ENCODE peak calls at places on chromosome 16, in seven cellular contexts. One of them, this sample, is unnamed.

GRCh38 chr16:86019446-86020047 is 120.6 kb downstream of the IRF8 start:
- DNase-seq in cardiac muscle cell: peak; percentile 54
- DNase-seq in stimulated activated CD8-positive, alpha-beta memory T cell treated with anti-CD3 and anti-CD28 coated beads, Interleukin-15, amount 100 ng/mL, for 24 hours: no peak
- DNase-seq in RCC 7860: no peak
- DNase-seq in neural crest cell: no peak
- DNase-seq in M059J: no peak
- DNase-seq in heart right ventricle: no peak
- DNase-seq in this sample: peak; percentile 49

GRCh38 chr16:61128545-61129323 is 907.5 kb downstream of the CDH8 start:
- DNase-seq in stimulated activated CD8-positive, alpha-beta memory T cell treated with anti-CD3 and anti-CD28 coated beads, Interleukin-15, amount 100 ng/mL, for 24 hours: no peak
- DNase-seq in heart right ventricle: peak; percentile 8
- DNase-seq in M059J: no peak
- DNase-seq in RCC 7860: no peak
- DNase-seq in cardiac muscle cell: no peak
- DNase-seq in neural crest cell: no peak
- DNase-seq in this sample: no peak

GRCh38 chr16:75477680-75478473 is 13.4 kb upstream of the TMEM170A start:
- DNase-seq in neural crest cell: no peak
- DNase-seq in cardiac muscle cell: no peak
- DNase-seq in RCC 7860: no peak
- DNase-seq in stimulated activated CD8-positive, alpha-beta memory T cell treated with anti-CD3 and anti-CD28 coated beads, Interleukin-15, amount 100 ng/mL, for 24 hours: no peak
- DNase-seq in heart right ventricle: no peak
- DNase-seq in M059J: peak; percentile 43
- DNase-seq in this sample: no peak

GRCh38 chr16:606656-607307 is 16.9 kb downstream of the RAB40C start:
- DNase-seq in cardiac muscle cell: no peak
- DNase-seq in stimulated activated CD8-positive, alpha-beta memory T cell treated with anti-CD3 and anti-CD28 coated beads, Interleukin-15, amount 100 ng/mL, for 24 hours: no peak
- DNase-seq in neural crest cell: no peak
- DNase-seq in M059J: no peak
- DNase-seq in heart right ventricle: no peak
- DNase-seq in RCC 7860: no peak
- DNase-seq in this sample: no peak

GRCh38 chr16:70433456-70434103 is 5.3 kb downstream of the ST3GAL2 start:
- DNase-seq in neural crest cell: no peak
- DNase-seq in cardiac muscle cell: no peak
- DNase-seq in M059J: peak; percentile 86
- DNase-seq in heart right ventricle: peak; percentile 54
- DNase-seq in RCC 7860: peak; percentile 65
- DNase-seq in stimulated activated CD8-positive, alpha-beta memory T cell treated with anti-CD3 and anti-CD28 coated beads, Interleukin-15, amount 100 ng/mL, for 24 hours: no peak
- DNase-seq in this sample: no peak

GRCh38 chr16:79845006-79845733 is 244.6 kb upstream of the MAF start:
- DNase-seq in cardiac muscle cell: no peak
- DNase-seq in RCC 7860: no peak
- DNase-seq in stimulated activated CD8-positive, alpha-beta memory T cell treated with anti-CD3 and anti-CD28 coated beads, Interleukin-15, amount 100 ng/mL, for 24 hours: no peak
- DNase-seq in heart right ventricle: no peak
- DNase-seq in M059J: no peak
- DNase-seq in neural crest cell: no peak
- DNase-seq in this sample: no peak

GRCh38 chr16:14618566-14618965 is 11.5 kb downstream of the PARN start:
- DNase-seq in stimulated activated CD8-positive, alpha-beta memory T cell treated with anti-CD3 and anti-CD28 coated beads, Interleukin-15, amount 100 ng/mL, for 24 hours: no peak
- DNase-seq in neural crest cell: no peak
- DNase-seq in heart right ventricle: no peak
- DNase-seq in cardiac muscle cell: no peak
- DNase-seq in RCC 7860: no peak
- DNase-seq in M059J: no peak
- DNase-seq in this sample: no peak

GRCh38 chr16:89038221-89038721 is 55.4 kb upstream of the ACSF3 start:
- DNase-seq in RCC 7860: no peak
- DNase-seq in M059J: no peak
- DNase-seq in stimulated activated CD8-positive, alpha-beta memory T cell treated with anti-CD3 and anti-CD28 coated beads, Interleukin-15, amount 100 ng/mL, for 24 hours: no peak
- DNase-seq in cardiac muscle cell: no peak
- DNase-seq in neural crest cell: no peak
- DNase-seq in heart right ventricle: peak; percentile 5
- DNase-seq in this sample: peak; percentile 1

GRCh38 chr16:53282975-53283946 is 151.0 kb upstream of the RBL2 start:
- DNase-seq in cardiac muscle cell: peak; percentile 10
- DNase-seq in heart right ventricle: no peak
- DNase-seq in RCC 7860: no peak
- DNase-seq in neural crest cell: no peak
- DNase-seq in M059J: peak; percentile 55
- DNase-seq in stimulated activated CD8-positive, alpha-beta memory T cell treated with anti-CD3 and anti-CD28 coated beads, Interleukin-15, amount 100 ng/mL, for 24 hours: no peak
- DNase-seq in this sample: no peak

GRCh38 chr16:86993426-86994110 is 323.6 kb downstream of the C16orf95 start:
- DNase-seq in M059J: no peak
- DNase-seq in cardiac muscle cell: no peak
- DNase-seq in RCC 7860: no peak
- DNase-seq in heart right ventricle: no peak
- DNase-seq in stimulated activated CD8-positive, alpha-beta memory T cell treated with anti-CD3 and anti-CD28 coated beads, Interleukin-15, amount 100 ng/mL, for 24 hours: no peak
- DNase-seq in neural crest cell: no peak
- DNase-seq in this sample: no peak

GRCh38 chr16:89042711-89043551 is 50.7 kb upstream of the ACSF3 start:
- DNase-seq in M059J: no peak
- DNase-seq in RCC 7860: no peak
- DNase-seq in heart right ventricle: peak; percentile 3
- DNase-seq in stimulated activated CD8-positive, alpha-beta memory T cell treated with anti-CD3 and anti-CD28 coated beads, Interleukin-15, amount 100 ng/mL, for 24 hours: no peak
- DNase-seq in cardiac muscle cell: no peak
- DNase-seq in neural crest cell: no peak
- DNase-seq in this sample: peak; percentile 1

GRCh38 chr16:77589071-77589755 is 133.1 kb upstream of the NUDT7 start:
- DNase-seq in stimulated activated CD8-positive, alpha-beta memory T cell treated with anti-CD3 and anti-CD28 coated beads, Interleukin-15, amount 100 ng/mL, for 24 hours: no peak
- DNase-seq in cardiac muscle cell: no peak
- DNase-seq in M059J: peak; percentile 51
- DNase-seq in neural crest cell: no peak
- DNase-seq in RCC 7860: no peak
- DNase-seq in heart right ventricle: no peak
- DNase-seq in this sample: no peak

GRCh38 chr16:22358000-22358399 is 16.4 kb downstream of the CDR2 start:
- DNase-seq in stimulated activated CD8-positive, alpha-beta memory T cell treated with anti-CD3 and anti-CD28 coated beads, Interleukin-15, amount 100 ng/mL, for 24 hours: no peak
- DNase-seq in M059J: no peak
- DNase-seq in heart right ventricle: no peak
- DNase-seq in cardiac muscle cell: no peak
- DNase-seq in RCC 7860: no peak
- DNase-seq in neural crest cell: no peak
- DNase-seq in this sample: no peak

GRCh38 chr16:82653550-82654511 is 27.1 kb downstream of the CDH13 start:
- DNase-seq in stimulated activated CD8-positive, alpha-beta memory T cell treated with anti-CD3 and anti-CD28 coated beads, Interleukin-15, amount 100 ng/mL, for 24 hours: no peak
- DNase-seq in heart right ventricle: no peak
- DNase-seq in neural crest cell: no peak
- DNase-seq in cardiac muscle cell: peak; percentile 15
- DNase-seq in M059J: peak; percentile 98
- DNase-seq in RCC 7860: peak; percentile 98
- DNase-seq in this sample: no peak

GRCh38 chr16:88527186-88527936 is 42.8 kb upstream of the ZC3H18 start:
- DNase-seq in heart right ventricle: peak; percentile 67
- DNase-seq in cardiac muscle cell: peak; percentile 80
- DNase-seq in stimulated activated CD8-positive, alpha-beta memory T cell treated with anti-CD3 and anti-CD28 coated beads, Interleukin-15, amount 100 ng/mL, for 24 hours: no peak
- DNase-seq in M059J: peak; percentile 44
- DNase-seq in RCC 7860: peak; percentile 5
- DNase-seq in neural crest cell: peak; percentile 73
- DNase-seq in this sample: peak; percentile 83

GRCh38 chr16:2715519-2715918 is 4.5 kb downstream of the PRSS27 start:
- DNase-seq in cardiac muscle cell: peak; percentile 76
- DNase-seq in RCC 7860: no peak
- DNase-seq in heart right ventricle: peak; percentile 75
- DNase-seq in M059J: no peak
- DNase-seq in stimulated activated CD8-positive, alpha-beta memory T cell treated with anti-CD3 and anti-CD28 coated beads, Interleukin-15, amount 100 ng/mL, for 24 hours: peak; percentile 66
- DNase-seq in neural crest cell: peak; percentile 54
- DNase-seq in this sample: peak; percentile 93

GRCh38 chr16:59013930-59014329 is 279.8 kb upstream of the GOT2 start:
- DNase-seq in neural crest cell: no peak
- DNase-seq in stimulated activated CD8-positive, alpha-beta memory T cell treated with anti-CD3 and anti-CD28 coated beads, Interleukin-15, amount 100 ng/mL, for 24 hours: no peak
- DNase-seq in M059J: no peak
- DNase-seq in heart right ventricle: no peak
- DNase-seq in RCC 7860: no peak
- DNase-seq in cardiac muscle cell: no peak
- DNase-seq in this sample: no peak

GRCh38 chr16:50841081-50841886 is 99.4 kb downstream of the CYLD start:
- DNase-seq in heart right ventricle: no peak
- DNase-seq in stimulated activated CD8-positive, alpha-beta memory T cell treated with anti-CD3 and anti-CD28 coated beads, Interleukin-15, amount 100 ng/mL, for 24 hours: peak; percentile 13
- DNase-seq in cardiac muscle cell: peak; percentile 43
- DNase-seq in M059J: no peak
- DNase-seq in neural crest cell: no peak
- DNase-seq in RCC 7860: no peak
- DNase-seq in this sample: no peak

GRCh38 chr16:66370786-66371684 is 4.5 kb downstream of the CDH5 start:
- DNase-seq in heart right ventricle: no peak
- DNase-seq in stimulated activated CD8-positive, alpha-beta memory T cell treated with anti-CD3 and anti-CD28 coated beads, Interleukin-15, amount 100 ng/mL, for 24 hours: no peak
- DNase-seq in neural crest cell: no peak
- DNase-seq in M059J: no peak
- DNase-seq in RCC 7860: no peak
- DNase-seq in cardiac muscle cell: no peak
- DNase-seq in this sample: no peak

GRCh38 chr16:57984443-57985203 is 13.7 kb upstream of the CNGB1 start:
- DNase-seq in stimulated activated CD8-positive, alpha-beta memory T cell treated with anti-CD3 and anti-CD28 coated beads, Interleukin-15, amount 100 ng/mL, for 24 hours: peak; percentile 72
- DNase-seq in heart right ventricle: peak; percentile 87
- DNase-seq in M059J: peak; percentile 38
- DNase-seq in RCC 7860: no peak
- DNase-seq in cardiac muscle cell: peak; percentile 97
- DNase-seq in neural crest cell: peak; percentile 96
- DNase-seq in this sample: peak; percentile 99

GRCh38 chr16:35598696-35599332 is 2139.4 kb downstream of the TP53TG3F start:
- DNase-seq in stimulated activated CD8-positive, alpha-beta memory T cell treated with anti-CD3 and anti-CD28 coated beads, Interleukin-15, amount 100 ng/mL, for 24 hours: no peak
- DNase-seq in heart right ventricle: no peak
- DNase-seq in neural crest cell: no peak
- DNase-seq in cardiac muscle cell: no peak
- DNase-seq in M059J: no peak
- DNase-seq in RCC 7860: peak; percentile 73
- DNase-seq in this sample: no peak

GRCh38 chr16:57000271-57001025 is 11.1 kb downstream of the NLRC5 start:
- DNase-seq in stimulated activated CD8-positive, alpha-beta memory T cell treated with anti-CD3 and anti-CD28 coated beads, Interleukin-15, amount 100 ng/mL, for 24 hours: no peak
- DNase-seq in M059J: peak; percentile 97
- DNase-seq in cardiac muscle cell: no peak
- DNase-seq in heart right ventricle: peak; percentile 68
- DNase-seq in neural crest cell: no peak
- DNase-seq in RCC 7860: peak; percentile 94
- DNase-seq in this sample: no peak

GRCh38 chr16:75236232-75236631 is 15.2 kb downstream of the BCAR1 start:
- DNase-seq in M059J: no peak
- DNase-seq in cardiac muscle cell: no peak
- DNase-seq in heart right ventricle: no peak
- DNase-seq in neural crest cell: no peak
- DNase-seq in RCC 7860: no peak
- DNase-seq in stimulated activated CD8-positive, alpha-beta memory T cell treated with anti-CD3 and anti-CD28 coated beads, Interleukin-15, amount 100 ng/mL, for 24 hours: no peak
- DNase-seq in this sample: no peak

GRCh38 chr16:83733301-83733700 is 74.5 kb upstream of the HSBP1 start:
- DNase-seq in M059J: peak; percentile 55
- DNase-seq in neural crest cell: no peak
- DNase-seq in cardiac muscle cell: no peak
- DNase-seq in RCC 7860: no peak
- DNase-seq in stimulated activated CD8-positive, alpha-beta memory T cell treated with anti-CD3 and anti-CD28 coated beads, Interleukin-15, amount 100 ng/mL, for 24 hours: no peak
- DNase-seq in heart right ventricle: no peak
- DNase-seq in this sample: no peak

GRCh38 chr16:68064791-68065365 is 20.3 kb upstream of the NFATC3 start:
- DNase-seq in M059J: peak; percentile 63
- DNase-seq in neural crest cell: peak; percentile 63
- DNase-seq in stimulated activated CD8-positive, alpha-beta memory T cell treated with anti-CD3 and anti-CD28 coated beads, Interleukin-15, amount 100 ng/mL, for 24 hours: peak; percentile 31
- DNase-seq in cardiac muscle cell: peak; percentile 73
- DNase-seq in RCC 7860: peak; percentile 50
- DNase-seq in heart right ventricle: peak; percentile 66
- DNase-seq in this sample: peak; percentile 76

GRCh38 chr16:51473091-51473490 is 322.0 kb upstream of the SALL1 start:
- DNase-seq in neural crest cell: no peak
- DNase-seq in heart right ventricle: no peak
- DNase-seq in stimulated activated CD8-positive, alpha-beta memory T cell treated with anti-CD3 and anti-CD28 coated beads, Interleukin-15, amount 100 ng/mL, for 24 hours: no peak
- DNase-seq in RCC 7860: no peak
- DNase-seq in M059J: peak; percentile 45
- DNase-seq in cardiac muscle cell: no peak
- DNase-seq in this sample: no peak

GRCh38 chr16:29984137-29984763 is 10.6 kb downstream of the TAOK2 start:
- DNase-seq in RCC 7860: no peak
- DNase-seq in neural crest cell: no peak
- DNase-seq in stimulated activated CD8-positive, alpha-beta memory T cell treated with anti-CD3 and anti-CD28 coated beads, Interleukin-15, amount 100 ng/mL, for 24 hours: no peak
- DNase-seq in cardiac muscle cell: no peak
- DNase-seq in heart right ventricle: no peak
- DNase-seq in M059J: no peak
- DNase-seq in this sample: no peak

This sample was measured in nephron progenitor cell.